ENCODE peak calls at places on chromosomes 3 and 15, in four cellular contexts. P, Y, I and O are unnamed samples.

GRCh38 chr3:118817748-118818165 is 216.9 kb downstream of the IGSF11 start:
- DNase-seq in Y (peak; percentile 44), P (peak; percentile 40), I (peak; percentile 33), O (peak; percentile 63)

GRCh38 chr3:57281710-57282109 is 10.8 kb downstream of the ASB14 start:
- DNase-seq in P (no peak), I (no peak), Y (no peak), O (peak; percentile 19)

GRCh38 chr15:60720084-60720483 is 241.1 kb upstream of the ICE2 start:
- DNase-seq in P (no peak), Y (no peak), I (peak; percentile 12), O (no peak)

GRCh38 chr3:16203031-16203430 is 28.6 kb downstream of the GALNT15 start:
- DNase-seq in P (no peak), Y (no peak), I (no peak), O (no peak)

GRCh38 chr15:74212494-74212893 is 9.9 kb upstream of the STRA6 start:
- DNase-seq in I (no peak), P (no peak), Y (no peak), O (no peak)

GRCh38 chr15:57320543-57321220 is 55.6 kb upstream of the CGNL1 start:
- DNase-seq in I (no peak), Y (no peak), P (peak; percentile 74), O (peak; percentile 78)

GRCh38 chr3:117719316-117719926 is 1009.8 kb downstream of the TUSC7 start:
- DNase-seq in P (peak; percentile 45), I (peak; percentile 10), Y (peak; percentile 6), O (peak; percentile 15)

GRCh38 chr3:156037356-156037755 is 83.0 kb upstream of the KCNAB1 start:
- DNase-seq in I (no peak), Y (no peak), P (no peak), O (no peak)

GRCh38 chr3:55161256-55161655 is 233.4 kb upstream of the LRTM1 start:
- DNase-seq in I (no peak), P (no peak), Y (no peak), O (no peak)

GRCh38 chr15:78537266-78537665 is 3.0 kb upstream of the PSMA4 start:
- DNase-seq in I (no peak), P (no peak), Y (no peak), O (no peak)

GRCh38 chr15:57849332-57849731 is 142.8 kb downstream of the POLR2M start:
- DNase-seq in I (no peak), Y (no peak), P (no peak), O (no peak)

GRCh38 chr3:146142757-146143156 is 18.2 kb downstream of the PLOD2 start:
- DNase-seq in I (no peak), Y (no peak), P (peak; percentile 46), O (no peak)

GRCh38 chr3:139120336-139120971 is 75.8 kb upstream of the PRR23C start:
- DNase-seq in P (no peak), Y (no peak), I (peak; percentile 20), O (peak; percentile 94)

GRCh38 chr3:14822875-14823807 is 4.4 kb downstream of the FGD5 start:
- DNase-seq in P (peak; percentile 60), I (no peak), Y (no peak), O (peak; percentile 28)

GRCh38 chr3:169847896-169848295 is 21.8 kb downstream of the LRRC31 start:
- DNase-seq in Y (no peak), I (no peak), P (no peak), O (no peak)

GRCh38 chr3:16516695-16517481 is 3.4 kb upstream of the RFTN1 start:
- DNase-seq in I (no peak), P (peak; percentile 76), Y (peak; percentile 38), O (no peak)

GRCh38 chr3:76134166-76134565 is 348.8 kb upstream of the ZNF717 start:
- DNase-seq in Y (no peak), P (no peak), I (no peak), O (no peak)

GRCh38 chr15:70036585-70037343 is 61.0 kb downstream of the TLE3 start:
- DNase-seq in Y (no peak), P (no peak), I (no peak), O (peak; percentile 29)

GRCh38 chr3:102259636-102260035 is 175.2 kb upstream of the ZPLD1 start:
- DNase-seq in Y (no peak), I (no peak), P (no peak), O (no peak)

GRCh38 chr15:48702569-48703239 is 57.2 kb upstream of the FBN1 start:
- DNase-seq in Y (no peak), P (no peak), I (no peak), O (no peak)

GRCh38 chr3:9916346-9916733 is 558 bp upstream of the IL17RC start:
- DNase-seq in Y (no peak), P (no peak), I (no peak), O (no peak)

GRCh38 chr3:49912787-49913375 is 9.2 kb upstream of the MST1R start:
- DNase-seq in P (no peak), I (no peak), Y (no peak), O (no peak)

GRCh38 chr15:57827021-57827420 is 120.5 kb downstream of the POLR2M start:
- DNase-seq in I (no peak), P (peak; percentile 77), Y (no peak), O (no peak)

GRCh38 chr3:58022490-58022889 is 14.3 kb downstream of the FLNB start:
- DNase-seq in I (no peak), Y (no peak), P (no peak), O (no peak)

GRCh38 chr3:18501679-18502343 is 76.7 kb upstream of the SATB1 start:
- DNase-seq in I (no peak), P (no peak), Y (no peak), O (peak; percentile 8)

GRCh38 chr3:18499256-18499655 is 74.1 kb upstream of the SATB1 start:
- DNase-seq in P (no peak), I (no peak), Y (no peak), O (peak; percentile 2)

GRCh38 chr3:18507333-18507732 is 82.2 kb upstream of the SATB1 start:
- DNase-seq in Y (no peak), P (no peak), I (no peak), O (no peak)

GRCh38 chr3:18500322-18500721 is 75.2 kb upstream of the SATB1 start:
- DNase-seq in Y (no peak), I (no peak), P (no peak), O (no peak)

GRCh38 chr3:18505056-18505455 is 79.9 kb upstream of the SATB1 start:
- DNase-seq in P (no peak), Y (no peak), I (no peak), O (no peak)
- TF ChIP-seq MYC in P (no peak), Y (no peak), I (no peak), O (no peak)

DNA sequence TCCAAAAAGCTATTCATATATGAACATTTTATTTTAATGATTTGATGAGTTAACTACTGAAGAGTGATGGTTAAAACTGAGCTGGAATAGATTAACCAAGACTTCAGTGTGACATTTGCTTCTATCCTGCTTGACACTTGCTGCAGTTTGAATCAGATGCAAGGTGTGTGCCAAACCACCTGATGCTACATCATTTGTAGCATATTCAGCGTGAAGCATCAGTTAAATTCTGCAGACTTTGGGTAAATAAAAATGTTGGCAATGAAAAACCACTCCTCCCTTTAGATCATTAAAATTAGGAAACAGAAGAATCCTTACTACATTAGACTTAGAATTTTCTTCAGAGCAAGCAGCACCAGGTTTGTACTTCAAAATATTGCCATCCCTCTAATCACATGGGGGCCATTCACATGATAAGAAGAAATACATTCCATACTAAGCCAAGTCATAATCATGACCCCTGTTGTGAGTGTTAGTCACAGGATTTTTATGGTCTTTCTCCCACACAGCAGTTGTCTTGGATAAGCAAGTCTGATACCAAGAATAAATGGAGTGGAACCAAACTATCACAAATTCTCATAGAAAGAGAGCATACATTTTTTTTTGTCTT is 160.7 kb upstream of the TNIK start:
- DNase-seq in P (no peak), I (no peak), Y (no peak), O (no peak)
- TF ChIP-seq MYC in P (no peak), I (no peak), Y (no peak), O (no peak)

GRCh38 chr15:33066584-33066983 is 127.9 kb downstream of the FMN1 start:
- DNase-seq in I (no peak), P (no peak), Y (no peak), O (no peak)
- TF ChIP-seq MYC in I (no peak), P (no peak), Y (no peak), O (no peak)

DNA sequence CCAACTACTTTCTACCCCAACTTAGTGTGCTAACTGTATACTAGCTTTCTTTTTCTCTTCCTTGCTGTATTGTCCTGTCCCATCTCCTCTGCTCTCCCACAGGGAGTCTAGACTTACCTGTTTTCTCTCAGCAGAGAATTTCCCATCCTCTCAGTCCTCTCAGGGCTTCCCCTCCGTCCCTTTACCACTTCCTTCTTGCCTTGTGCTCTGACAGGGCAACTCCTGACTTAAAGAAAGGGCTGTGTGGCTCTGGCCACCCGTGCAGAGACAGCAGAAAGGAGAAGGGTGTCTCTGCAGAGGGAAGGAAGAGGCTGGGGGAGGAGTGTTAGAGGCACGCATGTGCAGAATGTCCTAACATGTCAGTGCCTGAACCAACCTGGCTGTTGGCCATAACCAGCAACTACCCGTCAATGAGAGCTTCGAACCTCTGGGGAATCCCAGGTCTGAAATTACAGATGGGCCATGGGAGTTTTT is at the start of gene GCSAM:
- DNase-seq in Y (no peak), I (no peak), P (no peak), O (peak; percentile 36)
- TF ChIP-seq MYC in Y (no peak), I (no peak), P (no peak), O (no peak)

GRCh38 chr15:85726446-85726845 is 68.3 kb downstream of the KLHL25 start:
- DNase-seq in I (no peak), P (no peak), Y (no peak), O (no peak)
- TF ChIP-seq MYC in I (no peak), P (no peak), Y (no peak), O (no peak)

DNA sequence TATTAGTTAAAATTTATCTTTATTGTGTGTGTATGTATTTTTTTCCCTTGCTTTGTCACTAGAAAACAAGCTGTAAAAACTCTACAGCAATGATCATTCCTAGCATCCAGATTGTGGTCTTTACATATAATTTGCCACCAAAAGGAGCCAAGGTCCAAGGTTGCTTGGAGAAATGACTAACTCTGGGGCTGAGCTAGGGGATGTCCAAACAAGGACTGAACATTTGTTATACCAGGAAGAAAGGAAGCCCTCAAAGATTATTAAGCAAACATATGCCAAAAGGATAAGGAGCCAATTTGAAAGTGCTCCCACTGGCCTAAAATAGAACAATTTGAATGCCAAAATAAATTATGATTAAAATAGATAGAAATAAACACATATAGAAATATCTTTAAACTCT is 293.3 kb downstream of the ZIC1 start:
- DNase-seq in Y (no peak), P (no peak), I (no peak), O (no peak)
- TF ChIP-seq MYC in Y (no peak), P (no peak), I (no peak), O (no peak)

GRCh38 chr15:42133892-42134502 is 22.4 kb downstream of the PLA2G4F start:
- DNase-seq in P (peak; percentile 52), Y (peak; percentile 41), I (peak; percentile 68), O (peak; percentile 76)
- TF ChIP-seq MYC in P (no peak), Y (no peak), I (no peak), O (no peak)